ENCODE peak calls at places on chromosomes 6 and 20, in ten cellular contexts. O, I, M, Q, H, B, G, D, Z and S are unnamed samples.

GRCh38 chr6:100435299-100435698 is 29.4 kb downstream of the SIM1 start:
- DNase-seq in O (no peak), I (no peak), M (no peak), Q (no peak), H (no peak), B (peak; percentile 45), G (no peak), D (no peak), Z (peak; percentile 43), S (no peak)

GRCh38 chr6:43052842-43053544 is 658 bp downstream of the CUL7 start:
- DNase-seq in O (peak; percentile 12), I (no peak), M (no peak), Q (no peak), H (peak; percentile 20), B (peak; percentile 67), G (peak; percentile 19), D (no peak), Z (no peak), S (no peak)

GRCh38 chr20:20199338-20200160 is 147.2 kb downstream of the CFAP61 start:
- DNase-seq in O (no peak), I (no peak), M (no peak), Q (no peak), H (no peak), B (no peak), G (no peak), D (no peak), Z (no peak), S (no peak)

GRCh38 chr20:25283221-25283951 is 35.5 kb downstream of the PYGB start:
- DNase-seq in O (no peak), I (no peak), M (no peak), Q (peak; percentile 8), H (no peak), B (no peak), G (peak; percentile 2), D (peak; percentile 29), Z (peak; percentile 34), S (no peak)

GRCh38 chr6:41021832-41022231 is 17.2 kb downstream of the UNC5CL start:
- DNase-seq in O (no peak), I (no peak), M (no peak), Q (peak; percentile 34), H (peak; percentile 46), B (peak; percentile 65), G (peak; percentile 25), D (no peak), Z (no peak), S (peak; percentile 25)

GRCh38 chr6:23213193-23213592 is 643.8 kb downstream of the HDGFL1 start:
- DNase-seq in O (no peak), I (no peak), M (no peak), Q (no peak), H (peak; percentile 76), B (peak; percentile 38), G (no peak), D (no peak), Z (no peak), S (no peak)

GRCh38 chr6:33983109-33983475 is 162.8 kb downstream of the GRM4 start:
- DNase-seq in O (no peak), I (no peak), M (no peak), Q (no peak), H (peak; percentile 1), B (peak; percentile 34), G (no peak), D (peak; percentile 65), Z (peak; percentile 35), S (no peak)

GRCh38 chr6:37396571-37397185 is 36.3 kb upstream of the CMTR1 start:
- DNase-seq in O (peak; percentile 77), I (no peak), M (no peak), Q (no peak), H (no peak), B (peak; percentile 66), G (no peak), D (no peak), Z (no peak), S (peak; percentile 9)

GRCh38 chr20:60073086-60073485 is 114.9 kb downstream of the CDH26 start:
- DNase-seq in O (no peak), I (no peak), M (no peak), Q (no peak), H (no peak), B (no peak), G (no peak), D (no peak), Z (no peak), S (no peak)

GRCh38 chr20:2742431-2742830 is 49.9 kb downstream of the EBF4 start:
- DNase-seq in O (no peak), I (no peak), M (peak; percentile 74), Q (no peak), H (no peak), B (no peak), G (no peak), D (no peak), Z (peak; percentile 28), S (no peak)

GRCh38 chr20:2741463-2741862 is 48.9 kb downstream of the EBF4 start:
- DNase-seq in O (no peak), I (no peak), M (no peak), Q (no peak), H (no peak), B (no peak), G (no peak), D (no peak), Z (no peak), S (no peak)

GRCh38 chr20:2742934-2743559 is 50.5 kb downstream of the EBF4 start:
- DNase-seq in O (peak; percentile 20), I (no peak), M (peak; percentile 79), Q (no peak), H (peak; percentile 59), B (peak; percentile 80), G (peak; percentile 39), D (peak; percentile 65), Z (peak; percentile 67), S (no peak)

GRCh38 chr20:2740702-2741101 is 48.1 kb downstream of the EBF4 start:
- DNase-seq in O (no peak), I (no peak), M (no peak), Q (no peak), H (no peak), B (no peak), G (no peak), D (no peak), Z (no peak), S (no peak)

GRCh38 chr20:2741881-2742280 is 49.3 kb downstream of the EBF4 start:
- DNase-seq in O (no peak), I (no peak), M (no peak), Q (no peak), H (no peak), B (no peak), G (no peak), D (no peak), Z (peak; percentile 32), S (no peak)
- H3K4me3 ChIP-seq in O (no peak overlapping the region), I (no peak overlapping the region), M (no peak overlapping the region), Q (no peak overlapping the region), H (no peak overlapping the region), B (no peak overlapping the region), G (no peak overlapping the region), D (no peak overlapping the region), Z (no peak overlapping the region), S (no peak overlapping the region)

DNA sequence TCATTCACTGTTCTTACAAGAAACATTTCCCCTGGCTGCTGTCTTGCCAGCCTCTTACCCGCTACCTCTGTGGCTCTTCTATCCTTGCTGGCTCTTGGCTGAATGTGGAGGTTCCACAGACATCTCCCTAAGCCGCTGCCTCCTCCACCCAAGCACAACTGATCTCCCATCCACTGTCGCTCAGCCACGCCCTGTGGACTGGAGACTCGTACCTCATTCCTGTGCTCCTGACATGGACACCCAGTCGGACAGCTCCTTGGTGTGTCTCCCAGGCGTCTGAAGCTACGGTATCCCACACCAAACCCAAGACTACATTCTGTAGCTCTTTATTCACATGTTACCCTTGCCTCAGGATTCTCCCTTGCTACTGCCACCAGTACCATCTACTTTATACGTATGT is 19.3 kb downstream of the RAE1 start:
- DNase-seq in O (no peak), I (no peak), M (no peak), Q (no peak), H (no peak), B (no peak), G (no peak), D (no peak), Z (no peak), S (no peak)
- H3K36me3 ChIP-seq in O (peaks cover 68% of the 10 kb centered on the region), I (peaks cover 87% of the 10 kb centered on the region), M (peaks cover 4% of the 10 kb centered on the region), Q (peaks cover 100% of the 10 kb centered on the region), H (peaks cover 76% of the 10 kb centered on the region), B (peaks cover 73% of the 10 kb centered on the region), G (no peaks in the 10 kb centered on the region), D (peaks cover 12% of the 10 kb centered on the region), Z (no peaks in the 10 kb centered on the region), S (peaks cover 39% of the 10 kb centered on the region)

DNA sequence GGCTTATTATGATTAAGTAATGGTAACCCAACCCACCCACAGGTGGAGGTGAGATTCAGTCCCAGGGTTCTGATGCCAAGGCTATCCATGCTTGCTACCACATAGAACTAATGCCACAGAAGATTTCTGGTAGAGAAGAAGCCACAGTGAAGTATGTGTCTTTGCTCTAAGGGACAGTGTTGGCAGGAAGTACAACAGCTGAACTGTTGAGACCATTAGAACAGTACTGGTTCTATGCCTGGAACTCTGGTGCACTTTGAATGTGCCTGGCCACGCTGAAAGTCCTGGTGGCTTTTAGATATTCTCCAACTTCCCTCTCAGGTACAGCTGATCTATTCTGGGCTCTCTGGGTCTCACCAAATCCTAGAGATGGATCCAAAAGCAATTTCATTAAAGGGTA is 7.8 kb downstream of the STX7 start:
- DNase-seq in O (no peak), I (no peak), M (no peak), Q (no peak), H (no peak), B (no peak), G (no peak), D (no peak), Z (no peak), S (no peak)
- H3K4me3 ChIP-seq in O (no peak overlapping the region), I (no peak overlapping the region), M (no peak overlapping the region), Q (no peak overlapping the region), H (no peak overlapping the region), B (no peak overlapping the region), G (no peak overlapping the region), D (no peak overlapping the region), Z (no peak overlapping the region), S (no peak overlapping the region)

GRCh38 chr20:47287609-47288144 is 68.8 kb downstream of the ZMYND8 start:
- DNase-seq in O (no peak), I (no peak), M (no peak), Q (no peak), H (no peak), B (no peak), G (no peak), D (no peak), Z (no peak), S (no peak)
- H3K36me3 ChIP-seq in O (peaks cover 69% of the 10 kb centered on the region), I (peaks cover 31% of the 10 kb centered on the region), M (no peaks in the 10 kb centered on the region), Q (peaks cover 98% of the 10 kb centered on the region), H (peaks cover 33% of the 10 kb centered on the region), B (peaks cover 69% of the 10 kb centered on the region), G (peaks cover 100% of the 10 kb centered on the region), D (no peaks in the 10 kb centered on the region), Z (peaks cover 86% of the 10 kb centered on the region), S (peaks cover 15% of the 10 kb centered on the region)